ENCODE peak calls at places on chromosomes 3 and 15, in five cellular contexts. L, J, C, D and O are unnamed samples.

GRCh38 chr15:52462806-52463360 is 65.8 kb downstream of the MYO5A start:
- DNase-seq in L (no peak), J (no peak), C (no peak), D (no peak), O (no peak)

GRCh38 chr3:155154255-155154654 is 74.1 kb downstream of the MME start:
- DNase-seq in L (no peak), J (no peak), C (no peak), D (no peak), O (no peak)

GRCh38 chr3:140268103-140268502 is 333.1 kb downstream of the CLSTN2 start:
- DNase-seq in L (no peak), J (no peak), C (no peak), D (no peak), O (no peak)

GRCh38 chr3:42402394-42403100 is 7.9 kb downstream of the LYZL4 start:
- DNase-seq in L (no peak), J (no peak), C (no peak), D (no peak), O (no peak)

GRCh38 chr15:63203451-63204090 is 14.2 kb downstream of the RAB8B start:
- DNase-seq in L (no peak), J (peak; percentile 33), C (no peak), D (peak; percentile 18), O (peak; percentile 84)

GRCh38 chr15:65033659-65034269 is 4.3 kb upstream of the MTFMT start:
- DNase-seq in L (no peak), J (peak; percentile 68), C (no peak), D (peak; percentile 40), O (peak; percentile 52)

GRCh38 chr3:108862865-108863798 is 40.5 kb downstream of the TRAT1 start:
- DNase-seq in L (no peak), J (no peak), C (no peak), D (peak; percentile 84), O (peak; percentile 55)

GRCh38 chr3:86087160-86087871 is 903.6 kb downstream of the VGLL3 start:
- DNase-seq in L (no peak), J (no peak), C (no peak), D (no peak), O (no peak)

GRCh38 chr3:13825317-13825590 is 54.6 kb downstream of the WNT7A start:
- DNase-seq in L (no peak), J (no peak), C (no peak), D (peak; percentile 51), O (no peak)

GRCh38 chr3:44939581-44940036 is 36.4 kb downstream of the ZDHHC3 start:
- DNase-seq in L (no peak), J (no peak), C (no peak), D (no peak), O (no peak)

GRCh38 chr15:70319466-70319865 is 221.7 kb upstream of the TLE3 start:
- DNase-seq in L (no peak), J (peak; percentile 91), C (no peak), D (no peak), O (no peak)

GRCh38 chr15:48380183-48380582 is 49.0 kb downstream of the DUT start:
- DNase-seq in L (no peak), J (no peak), C (no peak), D (no peak), O (no peak)

GRCh38 chr15:92879949-92880725 is 20.0 kb upstream of the CHD2 start:
- DNase-seq in L (no peak), J (peak; percentile 66), C (no peak), D (no peak), O (peak; percentile 57)

GRCh38 chr3:138673641-138674040 is 65.1 kb downstream of the FAIM start:
- DNase-seq in L (no peak), J (no peak), C (no peak), D (no peak), O (no peak)

GRCh38 chr3:192843742-192844350 is 73.8 kb downstream of the MB21D2 start:
- DNase-seq in L (no peak), J (no peak), C (no peak), D (no peak), O (no peak)

GRCh38 chr3:131704084-131704483 is 201.3 kb upstream of the MRPL3 start:
- DNase-seq in L (no peak), J (no peak), C (no peak), D (no peak), O (no peak)

GRCh38 chr15:93312891-93313486 is 224.0 kb upstream of the RGMA start:
- DNase-seq in L (no peak), J (no peak), C (no peak), D (no peak), O (no peak)

GRCh38 chr3:104005815-104006214 is 1360.9 kb upstream of the ALCAM start:
- DNase-seq in L (no peak), J (no peak), C (no peak), D (peak; percentile 64), O (no peak)

GRCh38 chr15:42232606-42233005 is 24.5 kb upstream of the VPS39 start:
- DNase-seq in L (no peak), J (no peak), C (no peak), D (no peak), O (no peak)

GRCh38 chr3:172903642-172904041 is 153.1 kb downstream of the ECT2 start:
- DNase-seq in L (no peak), J (no peak), C (no peak), D (no peak), O (no peak)

GRCh38 chr3:47762233-47762632 is 19.5 kb downstream of the SMARCC1 start:
- DNase-seq in L (no peak), J (no peak), C (no peak), D (no peak), O (no peak)

GRCh38 chr3:41327718-41328117 is 128.4 kb downstream of the CTNNB1 start:
- DNase-seq in L (no peak), J (no peak), C (no peak), D (peak; percentile 90), O (no peak)

GRCh38 chr15:62742409-62743171 is 300.0 kb upstream of the TPM1 start:
- DNase-seq in L (no peak), J (peak; percentile 55), C (peak; percentile 63), D (peak; percentile 63), O (peak; percentile 55)

GRCh38 chr15:55549305-55549704 is 38.8 kb downstream of the PYGO1 start:
- DNase-seq in L (no peak), J (no peak), C (no peak), D (peak; percentile 20), O (no peak)

GRCh38 chr15:61687651-61688050 is 372.6 kb downstream of the VPS13C start:
- DNase-seq in L (no peak), J (no peak), C (no peak), D (no peak), O (no peak)

GRCh38 chr3:40505599-40506462 is at the start of gene ZNF620:
- DNase-seq in L (peak; percentile 85), J (peak; percentile 14), C (peak; percentile 78), D (peak; percentile 69), O (peak; percentile 53)

GRCh38 chr3:11155341-11156025 is 1.2 kb downstream of the HRH1 start:
- DNase-seq in L (peak; percentile 27), J (no peak), C (peak; percentile 48), D (peak; percentile 85), O (peak; percentile 42)
- TF ChIP-seq CTCF in L (peak; percentile 57), J (no peak), C (peak; percentile 56), D (peak; percentile 92), O (no peak)

GRCh38 chr15:40265355-40265754 is 17.5 kb downstream of the ANKRD63 start:
- DNase-seq in L (no peak), J (no peak), C (no peak), D (no peak), O (no peak)

GRCh38 chr15:40264321-40265153 is 18.3 kb downstream of the ANKRD63 start:
- DNase-seq in L (no peak), J (no peak), C (no peak), D (no peak), O (no peak)

GRCh38 chr15:40265875-40266274 is 17.0 kb downstream of the ANKRD63 start:
- DNase-seq in L (no peak), J (no peak), C (no peak), D (no peak), O (no peak)

GRCh38 chr15:40266828-40267304 is 16.0 kb downstream of the ANKRD63 start:
- DNase-seq in L (no peak), J (no peak), C (no peak), D (peak; percentile 98), O (peak; percentile 18)

DNA sequence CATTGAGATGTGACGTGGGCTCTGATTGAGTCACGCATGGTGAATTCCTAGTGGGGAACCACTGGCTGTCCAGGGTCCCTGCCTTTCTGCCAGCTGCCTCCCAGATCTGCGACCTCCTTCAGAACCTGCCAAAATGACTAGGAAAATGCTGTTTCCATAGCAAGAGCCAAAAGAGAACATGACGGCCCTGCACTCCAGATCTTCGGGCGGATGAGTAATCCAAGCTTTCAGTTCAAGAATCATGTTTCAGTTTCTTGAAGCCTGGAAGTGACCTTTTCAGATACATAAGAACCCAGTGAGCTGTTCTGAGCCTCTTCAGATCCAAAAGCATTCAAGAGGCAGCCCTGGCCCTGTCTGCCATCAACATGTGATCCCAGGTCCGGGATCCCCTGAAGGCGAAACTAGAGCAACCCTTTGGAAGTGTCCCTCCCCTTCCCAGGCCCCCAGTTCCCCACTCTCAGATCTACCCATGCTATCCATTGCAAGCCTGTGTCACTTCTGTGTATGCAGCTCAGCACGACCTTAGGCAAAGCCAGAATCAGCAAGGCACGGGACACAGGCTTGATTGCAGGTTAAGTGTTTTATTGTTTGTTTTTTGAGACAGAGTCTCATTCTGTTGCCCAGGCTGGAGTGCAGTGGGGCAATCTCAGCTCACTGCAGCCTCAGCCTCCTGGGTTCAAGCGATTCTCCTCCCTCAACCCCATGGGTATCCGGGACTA is 19.7 kb downstream of the ANKRD63 start:
- DNase-seq in L (no peak), J (no peak), C (no peak), D (no peak), O (no peak)
- TF ChIP-seq CTCF in L (no peak), J (no peak), C (no peak), D (no peak), O (no peak)

DNA sequence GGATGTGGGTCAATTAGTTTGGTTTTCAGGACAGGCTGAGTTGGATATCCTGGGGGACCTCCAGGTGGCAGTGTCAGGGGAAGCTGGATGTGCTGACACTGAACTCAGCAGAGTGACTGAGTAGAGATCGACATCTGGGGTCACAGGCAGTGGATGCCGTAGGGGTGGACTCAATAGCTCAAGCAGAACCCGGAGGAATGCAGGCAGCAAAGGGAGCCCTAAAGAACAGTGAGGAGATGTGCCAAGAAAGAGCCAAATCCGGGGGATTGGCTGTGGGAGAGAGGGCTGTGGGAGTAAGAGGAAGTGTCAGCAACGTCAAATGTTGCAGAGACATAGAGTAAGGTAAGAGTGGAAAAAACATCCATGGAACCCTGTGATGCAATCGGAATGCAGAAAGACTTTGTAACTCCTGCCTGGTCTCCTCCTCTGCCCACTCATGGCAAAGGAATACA is 11.6 kb downstream of the CCR5AS start:
- DNase-seq in L (no peak), J (no peak), C (no peak), D (no peak), O (no peak)
- TF ChIP-seq CTCF in L (no peak), J (peak; percentile 48), C (no peak), D (peak; percentile 40), O (peak; percentile 17)

GRCh38 chr3:66237551-66237950 is 16.8 kb downstream of the SLC25A26 start:
- DNase-seq in L (no peak), J (no peak), C (no peak), D (no peak), O (no peak)

GRCh38 chr3:66239513-66240135 is 18.8 kb downstream of the SLC25A26 start:
- DNase-seq in L (no peak), J (no peak), C (no peak), D (no peak), O (peak; percentile 60)

GRCh38 chr3:66233033-66233432 is 12.2 kb downstream of the SLC25A26 start:
- DNase-seq in L (no peak), J (no peak), C (no peak), D (no peak), O (no peak)

GRCh38 chr3:66241466-66241865 is 20.7 kb downstream of the SLC25A26 start:
- DNase-seq in L (no peak), J (no peak), C (no peak), D (no peak), O (no peak)

GRCh38 chr3:66236281-66236680 is 15.5 kb downstream of the SLC25A26 start:
- DNase-seq in L (no peak), J (peak; percentile 16), C (no peak), D (peak; percentile 2), O (no peak)
- TF ChIP-seq CTCF in L (peak; percentile 51), J (peak; percentile 65), C (no peak), D (peak; percentile 25), O (no peak)